ENCODE peak calls at places on chromosomes 4 and X, in seven cellular contexts. F is fibroblast of lung, T is H7, M is Right ventricle myocardium inferior, L is SK-N-SH, X is DMS153, N is brain microvascular endothelial cell. P is an unnamed sample.

GRCh38 chr4:60506061-60506460 is 694.1 kb upstream of the ADGRL3 start:
- DNase-seq in M (no peak), F (no peak), N (no peak), T (no peak), X (no peak), L (no peak), P (no peak)

GRCh38 chrX:137052641-137053235 is 18.9 kb upstream of the GPR101 start:
- DNase-seq in T (peak), X (peak), F (no peak), N (no peak), L (peak), M (no peak), P (no peak)

GRCh38 chr4:90113881-90114457 is 13.2 kb upstream of the CCSER1 start:
- DNase-seq in F (no peak), X (no peak), M (no peak), N (no peak), L (no peak), T (no peak), P (no peak)

GRCh38 chr4:161767116-161767515 is 396.7 kb downstream of the FSTL5 start:
- DNase-seq in M (no peak), F (peak), L (no peak), X (no peak), T (no peak), N (peak), P (no peak)

GRCh38 chr4:32219306-32220075 is 1499.3 kb downstream of the PCDH7 start:
- DNase-seq in N (no peak), M (no peak), T (no peak), L (no peak), F (no peak), X (no peak), P (no peak)

GRCh38 chr4:82201303-82201702 is 172.5 kb downstream of the HNRNPD start:
- DNase-seq in T (no peak), X (peak), N (peak), L (no peak), M (no peak), F (no peak), P (no peak)

GRCh38 chrX:108468486-108468885 is 28.8 kb downstream of the COL4A5 start:
- DNase-seq in M (no peak), T (no peak), X (no peak), N (peak), F (peak), L (no peak), P (no peak)

GRCh38 chrX:134780908-134781307 is 122.6 kb upstream of the PLAC1 start:
- DNase-seq in N (no peak), M (no peak), X (no peak), L (no peak), T (no peak), F (no peak), P (no peak)

GRCh38 chr4:172791841-172792240 is 376.8 kb upstream of the GALNT7 start:
- DNase-seq in T (no peak), F (no peak), L (no peak), X (no peak), M (no peak), N (no peak), P (no peak)

GRCh38 chrX:118847676-118848075 is 24.1 kb downstream of the ZCCHC12 start:
- DNase-seq in F (peak), X (peak), L (peak), T (peak), M (no peak), N (peak), P (no peak)

GRCh38 chr4:137688651-137689050 is 156.4 kb upstream of the PCDH18 start:
- DNase-seq in N (no peak), L (no peak), X (no peak), T (no peak), F (no peak), M (no peak), P (no peak)

GRCh38 chrX:74461384-74461783 is 40.1 kb downstream of the SLC16A2 start:
- DNase-seq in X (no peak), L (no peak), N (no peak), T (no peak), M (no peak), F (no peak), P (no peak)

GRCh38 chr4:20616848-20617247 is 83.4 kb upstream of the PACRGL start:
- DNase-seq in F (no peak), M (no peak), T (no peak), N (no peak), L (no peak), X (no peak), P (no peak)

GRCh38 chr4:177246636-177247584 is 62.8 kb upstream of the NEIL3 start:
- DNase-seq in M (no peak), T (no peak), N (no peak), L (no peak), X (no peak), F (peak), P (no peak)

GRCh38 chrX:137565921-137566745 is at the start of gene ZIC3:
- DNase-seq in L (peak), N (peak), M (peak), T (peak), X (peak), F (peak), P (no peak)

GRCh38 chr4:88135362-88135663 is 23.1 kb downstream of the ABCG2 start:
- DNase-seq in M (no peak), T (no peak), X (no peak), N (no peak), L (no peak), F (no peak), P (no peak)

GRCh38 chrX:39576081-39576701 is 521.6 kb downstream of the BCOR start:
- DNase-seq in M (no peak), N (no peak), T (peak), L (peak), F (no peak), X (peak), P (no peak)

GRCh38 chr4:184647391-184648101 is 1.7 kb downstream of the CASP3 start:
- DNase-seq in F (peak), M (no peak), L (no peak), N (no peak), X (no peak), T (no peak), P (no peak)

GRCh38 chr4:182938213-182938645 is 21.0 kb upstream of the DCTD start:
- DNase-seq in L (peak), X (peak), T (peak), F (peak), N (no peak), M (peak), P (peak)

GRCh38 chrX:47514553-47515235 is 31.7 kb upstream of the ZNF41 start:
- DNase-seq in M (no peak), X (no peak), L (no peak), N (peak), F (peak), T (no peak), P (no peak)

GRCh38 chr4:182764137-182764536 is 153.0 kb downstream of the DCTD start:
- DNase-seq in F (no peak), M (no peak), N (no peak), X (no peak), T (no peak), L (no peak), P (no peak)

GRCh38 chr4:41644288-41644914 is 104.1 kb downstream of the PHOX2B start:
- DNase-seq in N (peak), T (peak), X (no peak), L (peak), M (peak), F (peak), P (no peak)

GRCh38 chrX:139211568-139212182 is 318.9 kb upstream of the F9 start:
- DNase-seq in T (peak), X (no peak), L (no peak), M (no peak), N (no peak), F (no peak), P (no peak)

GRCh38 chr4:88765729-88766128 is 68.1 kb upstream of the NAP1L5 start:
- DNase-seq in F (peak), M (peak), N (peak), X (no peak), T (no peak), L (no peak), P (no peak)

GRCh38 chr4:3484057-3484973 is 21.2 kb downstream of the DOK7 start:
- DNase-seq in F (no peak), L (peak), T (no peak), M (peak), X (peak), N (no peak), P (no peak)

GRCh38 chr4:74157116-74157742 is 689 bp upstream of the MTHFD2L start:
- DNase-seq in M (no peak), X (no peak), N (peak), T (no peak), L (no peak), F (peak), P (no peak)

GRCh38 chr4:142883433-142883832 is 37.3 kb upstream of the INPP4B start:
- DNase-seq in L (no peak), T (peak), M (no peak), F (peak), X (no peak), N (no peak), P (no peak)

GRCh38 chrX:10166731-10167149 is 10.0 kb downstream of the CLCN4 start:
- DNase-seq in T (no peak), L (no peak), N (no peak), F (no peak), X (no peak), M (no peak), P (no peak)

GRCh38 chr4:86181585-86181984 is 178.3 kb downstream of the MAPK10 start:
- DNase-seq in X (no peak), F (no peak), M (no peak), T (no peak), N (peak), L (no peak), P (no peak)

GRCh38 chr4:122364700-122365404 is 14.0 kb upstream of the ADAD1 start:
- DNase-seq in M (no peak), X (peak), L (no peak), T (no peak), F (no peak), N (no peak), P (no peak)

GRCh38 chr4:183333983-183334382 is 11.8 kb upstream of the CLDN24 start:
- DNase-seq in F (no peak), M (no peak), T (no peak), L (no peak), N (no peak), X (peak), P (no peak)

GRCh38 chr4:45293335-45293734 is 567.0 kb upstream of the GNPDA2 start:
- DNase-seq in X (no peak), F (no peak), T (no peak), M (no peak), N (no peak), L (no peak), P (no peak)

GRCh38 chr4:179867300-179867878 is 2375.8 kb upstream of the TENM3 start:
- DNase-seq in M (no peak), F (peak), X (no peak), N (peak), T (peak), L (peak), P (no peak)

GRCh38 chr4:164012396-164013027 is 518.0 kb downstream of the TMA16 start:
- DNase-seq in M (no peak), T (peak), L (peak), X (no peak), N (peak), F (peak), P (no peak)

P was measured in CD8-positive, alpha-beta T cell.